ENCODE peak calls at places on chromosomes 2 and 18, in ten cellular contexts. One of them, this sample, is unnamed.

GRCh38 chr2:131521961-131522781 is 5.5 kb upstream of the CCDC74A start:
- DNase-seq in Peyer's patch: peak
- DNase-seq in gastrocnemius medialis: no peak
- DNase-seq in B cell: no peak
- DNase-seq in AG04450: no peak
- DNase-seq in astrocyte of the cerebellum: no peak
- DNase-seq in nephron progenitor cell: no peak
- DNase-seq in testis: peak
- DNase-seq in GM06990: no peak
- DNase-seq in CD8-positive, alpha-beta T cell: no peak
- DNase-seq in this sample: no peak

GRCh38 chr2:232884549-232885263 is 14.6 kb downstream of the SNORC start:
- DNase-seq in AG04450: no peak
- DNase-seq in B cell: no peak
- DNase-seq in testis: no peak
- DNase-seq in nephron progenitor cell: no peak
- DNase-seq in Peyer's patch: no peak
- DNase-seq in gastrocnemius medialis: no peak
- DNase-seq in CD8-positive, alpha-beta T cell: no peak
- DNase-seq in astrocyte of the cerebellum: no peak
- DNase-seq in GM06990: no peak
- DNase-seq in this sample: no peak

GRCh38 chr2:148812306-148812705 is 62.7 kb upstream of the KIF5C start:
- DNase-seq in Peyer's patch: no peak
- DNase-seq in CD8-positive, alpha-beta T cell: no peak
- DNase-seq in astrocyte of the cerebellum: peak
- DNase-seq in GM06990: no peak
- DNase-seq in nephron progenitor cell: no peak
- DNase-seq in B cell: no peak
- DNase-seq in testis: peak
- DNase-seq in AG04450: no peak
- DNase-seq in gastrocnemius medialis: no peak
- DNase-seq in this sample: no peak

GRCh38 chr2:234169676-234170075 is 119.2 kb downstream of the SPP2 start:
- DNase-seq in CD8-positive, alpha-beta T cell: no peak
- DNase-seq in GM06990: no peak
- DNase-seq in AG04450: no peak
- DNase-seq in testis: no peak
- DNase-seq in nephron progenitor cell: no peak
- DNase-seq in gastrocnemius medialis: no peak
- DNase-seq in Peyer's patch: no peak
- DNase-seq in B cell: no peak
- DNase-seq in astrocyte of the cerebellum: no peak
- DNase-seq in this sample: no peak

GRCh38 chr18:45252474-45252873 is 362.8 kb upstream of the SLC14A2 start:
- DNase-seq in AG04450: no peak
- DNase-seq in Peyer's patch: no peak
- DNase-seq in gastrocnemius medialis: no peak
- DNase-seq in nephron progenitor cell: no peak
- DNase-seq in CD8-positive, alpha-beta T cell: no peak
- DNase-seq in testis: no peak
- DNase-seq in GM06990: no peak
- DNase-seq in B cell: no peak
- DNase-seq in astrocyte of the cerebellum: no peak
- DNase-seq in this sample: no peak

GRCh38 chr2:231319867-231320266 is 75.6 kb upstream of the B3GNT7 start:
- DNase-seq in AG04450: no peak
- DNase-seq in Peyer's patch: no peak
- DNase-seq in gastrocnemius medialis: no peak
- DNase-seq in nephron progenitor cell: no peak
- DNase-seq in astrocyte of the cerebellum: no peak
- DNase-seq in B cell: no peak
- DNase-seq in testis: no peak
- DNase-seq in GM06990: no peak
- DNase-seq in CD8-positive, alpha-beta T cell: no peak
- DNase-seq in this sample: no peak

GRCh38 chr2:15665067-15665942 is 73.6 kb downstream of the DDX1 start:
- DNase-seq in GM06990: no peak
- DNase-seq in Peyer's patch: no peak
- DNase-seq in B cell: no peak
- DNase-seq in gastrocnemius medialis: no peak
- DNase-seq in astrocyte of the cerebellum: no peak
- DNase-seq in nephron progenitor cell: no peak
- DNase-seq in testis: no peak
- DNase-seq in CD8-positive, alpha-beta T cell: no peak
- DNase-seq in AG04450: no peak
- DNase-seq in this sample: no peak

GRCh38 chr2:69102234-69102633 is 89.3 kb downstream of the ANTXR1 start:
- DNase-seq in nephron progenitor cell: no peak
- DNase-seq in testis: no peak
- DNase-seq in GM06990: no peak
- DNase-seq in astrocyte of the cerebellum: no peak
- DNase-seq in AG04450: no peak
- DNase-seq in B cell: no peak
- DNase-seq in CD8-positive, alpha-beta T cell: no peak
- DNase-seq in gastrocnemius medialis: no peak
- DNase-seq in Peyer's patch: no peak
- DNase-seq in this sample: no peak

GRCh38 chr2:96325038-96325883 is at the start of gene ITPRIPL1:
- DNase-seq in CD8-positive, alpha-beta T cell: peak
- DNase-seq in B cell: peak
- DNase-seq in Peyer's patch: no peak
- DNase-seq in nephron progenitor cell: peak
- DNase-seq in GM06990: peak
- DNase-seq in AG04450: no peak
- DNase-seq in astrocyte of the cerebellum: no peak
- DNase-seq in gastrocnemius medialis: no peak
- DNase-seq in testis: no peak
- DNase-seq in this sample: no peak

GRCh38 chr2:236968101-236968886 is 117.4 kb upstream of the COPS8 start:
- DNase-seq in GM06990: no peak
- DNase-seq in AG04450: no peak
- DNase-seq in Peyer's patch: peak
- DNase-seq in astrocyte of the cerebellum: no peak
- DNase-seq in nephron progenitor cell: no peak
- DNase-seq in B cell: no peak
- DNase-seq in gastrocnemius medialis: no peak
- DNase-seq in CD8-positive, alpha-beta T cell: peak
- DNase-seq in testis: no peak
- DNase-seq in this sample: no peak

GRCh38 chr2:121591199-121591598 is 58.1 kb downstream of the CLASP1 start:
- DNase-seq in CD8-positive, alpha-beta T cell: no peak
- DNase-seq in gastrocnemius medialis: no peak
- DNase-seq in B cell: no peak
- DNase-seq in AG04450: no peak
- DNase-seq in GM06990: no peak
- DNase-seq in astrocyte of the cerebellum: no peak
- DNase-seq in testis: no peak
- DNase-seq in Peyer's patch: no peak
- DNase-seq in nephron progenitor cell: no peak
- DNase-seq in this sample: no peak

GRCh38 chr18:70461323-70462077 is 172.7 kb downstream of the SOCS6 start:
- DNase-seq in astrocyte of the cerebellum: no peak
- DNase-seq in nephron progenitor cell: no peak
- DNase-seq in Peyer's patch: no peak
- DNase-seq in gastrocnemius medialis: no peak
- DNase-seq in AG04450: no peak
- DNase-seq in GM06990: no peak
- DNase-seq in CD8-positive, alpha-beta T cell: no peak
- DNase-seq in testis: no peak
- DNase-seq in B cell: no peak
- DNase-seq in this sample: no peak

GRCh38 chr18:70462078-70462439 is 173.2 kb downstream of the SOCS6 start:
- DNase-seq in astrocyte of the cerebellum: no peak
- DNase-seq in GM06990: no peak
- DNase-seq in AG04450: no peak
- DNase-seq in nephron progenitor cell: no peak
- DNase-seq in Peyer's patch: no peak
- DNase-seq in gastrocnemius medialis: no peak
- DNase-seq in CD8-positive, alpha-beta T cell: no peak
- DNase-seq in testis: no peak
- DNase-seq in B cell: no peak
- DNase-seq in this sample: no peak

GRCh38 chr18:70468861-70469570 is 180.2 kb downstream of the SOCS6 start:
- DNase-seq in Peyer's patch: no peak
- DNase-seq in nephron progenitor cell: no peak
- DNase-seq in B cell: no peak
- DNase-seq in testis: peak
- DNase-seq in GM06990: no peak
- DNase-seq in gastrocnemius medialis: no peak
- DNase-seq in AG04450: no peak
- DNase-seq in CD8-positive, alpha-beta T cell: no peak
- DNase-seq in astrocyte of the cerebellum: no peak
- DNase-seq in this sample: no peak

GRCh38 chr18:70463085-70463484 is 174.2 kb downstream of the SOCS6 start:
- DNase-seq in CD8-positive, alpha-beta T cell: no peak
- DNase-seq in B cell: no peak
- DNase-seq in AG04450: no peak
- DNase-seq in GM06990: no peak
- DNase-seq in Peyer's patch: no peak
- DNase-seq in gastrocnemius medialis: no peak
- DNase-seq in nephron progenitor cell: no peak
- DNase-seq in testis: no peak
- DNase-seq in astrocyte of the cerebellum: no peak
- DNase-seq in this sample: no peak

GRCh38 chr18:70464343-70465114 is 175.7 kb downstream of the SOCS6 start:
- DNase-seq in Peyer's patch: peak
- DNase-seq in astrocyte of the cerebellum: peak
- DNase-seq in B cell: peak
- DNase-seq in gastrocnemius medialis: peak
- DNase-seq in GM06990: peak
- DNase-seq in nephron progenitor cell: peak
- DNase-seq in testis: peak
- DNase-seq in AG04450: no peak
- DNase-seq in CD8-positive, alpha-beta T cell: peak
- DNase-seq in this sample: no peak
- TF ChIP-seq CTCF in Peyer's patch: no peak
- TF ChIP-seq CTCF in astrocyte of the cerebellum: peak
- TF ChIP-seq CTCF in B cell: no peak
- TF ChIP-seq CTCF in gastrocnemius medialis: peak
- TF ChIP-seq CTCF in GM06990: no peak
- TF ChIP-seq CTCF in nephron progenitor cell: peak
- TF ChIP-seq CTCF in testis: peak
- TF ChIP-seq CTCF in AG04450: peak
- TF ChIP-seq CTCF in CD8-positive, alpha-beta T cell: no peak
- TF ChIP-seq CTCF in this sample: peak

DNA sequence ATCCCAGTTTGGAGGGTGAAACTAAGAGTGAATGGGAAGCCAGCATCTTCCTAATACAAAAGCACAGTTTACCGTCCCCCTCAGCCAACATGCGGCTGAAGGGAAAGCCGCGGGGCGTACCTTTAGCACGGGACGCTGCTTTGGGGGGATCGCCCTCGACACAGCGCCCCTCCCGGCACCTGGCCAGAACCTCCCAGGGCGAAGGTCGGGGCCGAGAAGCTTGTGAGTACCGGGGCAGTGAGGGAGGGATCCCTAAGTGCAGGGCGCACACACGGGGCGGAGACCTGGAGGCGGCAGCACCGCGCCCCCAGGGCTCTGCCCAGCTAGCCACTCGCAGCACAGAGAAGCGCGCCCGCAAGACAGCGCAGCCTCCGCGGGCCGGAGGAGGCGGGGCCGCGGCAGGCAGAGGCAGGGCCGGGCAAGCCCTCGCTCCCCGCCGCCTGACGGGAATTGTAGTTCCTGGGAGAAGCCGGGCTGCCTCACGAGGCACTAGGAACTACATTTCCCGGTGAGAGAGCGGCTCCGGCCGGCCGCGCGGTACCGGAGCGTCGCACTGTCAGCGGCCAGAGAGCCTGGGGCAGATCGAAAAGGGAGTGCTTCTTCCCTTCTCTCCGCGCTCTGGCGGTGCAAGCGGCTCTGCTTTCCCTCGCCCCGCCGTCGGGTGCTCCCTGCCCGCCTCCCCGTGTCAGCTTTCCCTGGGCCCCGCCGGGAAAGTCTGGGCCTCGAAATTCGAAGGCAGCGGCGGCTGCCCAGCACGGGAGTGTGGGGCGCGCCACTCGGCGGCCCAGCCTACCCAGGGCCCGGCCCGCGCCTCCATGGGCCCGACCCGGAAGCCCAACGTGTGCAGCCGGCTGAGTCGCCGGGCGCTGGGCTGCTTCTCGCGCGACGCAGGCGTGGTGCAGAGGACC is at the start of the genes DCAF17 and METTL8:
- DNase-seq in Peyer's patch: peak
- DNase-seq in CD8-positive, alpha-beta T cell: peak
- DNase-seq in B cell: peak
- DNase-seq in testis: peak
- DNase-seq in nephron progenitor cell: peak
- DNase-seq in GM06990: peak
- DNase-seq in astrocyte of the cerebellum: peak
- DNase-seq in gastrocnemius medialis: peak
- DNase-seq in AG04450: peak
- DNase-seq in this sample: peak
- TF ChIP-seq CTCF in Peyer's patch: peak
- TF ChIP-seq CTCF in CD8-positive, alpha-beta T cell: peak
- TF ChIP-seq CTCF in B cell: peak
- TF ChIP-seq CTCF in testis: peak
- TF ChIP-seq CTCF in nephron progenitor cell: peak
- TF ChIP-seq CTCF in GM06990: peak
- TF ChIP-seq CTCF in astrocyte of the cerebellum: peak
- TF ChIP-seq CTCF in gastrocnemius medialis: peak
- TF ChIP-seq CTCF in AG04450: peak
- TF ChIP-seq CTCF in this sample: peak

DNA sequence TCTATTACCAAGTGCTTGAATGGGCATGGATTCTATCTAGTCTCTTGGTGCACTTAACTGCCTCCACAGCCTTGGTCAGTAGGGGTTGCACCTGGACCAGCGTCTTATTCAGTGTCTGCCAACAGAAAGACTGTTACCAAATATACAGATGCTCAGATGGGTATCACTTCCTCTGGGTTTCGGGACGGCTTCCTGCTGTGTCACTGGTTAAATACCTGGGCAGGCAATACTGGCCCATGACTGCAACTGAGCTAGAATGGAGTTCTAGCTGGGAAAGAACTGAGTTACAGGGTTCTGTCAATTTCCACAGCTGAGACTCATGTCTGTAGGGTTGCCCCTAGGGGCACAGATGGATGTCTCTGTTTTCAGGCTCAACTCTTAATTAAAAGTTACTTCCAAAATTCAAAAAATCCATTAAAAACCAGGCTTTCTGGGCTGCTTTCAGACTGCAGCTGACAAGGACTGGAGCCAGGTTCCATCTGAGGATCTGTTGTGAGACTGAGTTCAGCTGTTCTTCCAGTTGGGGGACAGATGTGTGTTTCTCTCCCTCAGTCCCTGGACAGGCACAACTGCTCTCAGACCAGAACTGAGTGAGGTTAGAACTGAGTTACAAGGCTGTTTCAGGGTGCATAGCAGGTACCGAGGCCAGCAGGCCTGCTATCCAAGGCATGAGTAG is 789.6 kb upstream of the SLC8A1 start:
- DNase-seq in Peyer's patch: no peak
- DNase-seq in gastrocnemius medialis: no peak
- DNase-seq in B cell: no peak
- DNase-seq in testis: no peak
- DNase-seq in CD8-positive, alpha-beta T cell: no peak
- DNase-seq in GM06990: no peak
- DNase-seq in nephron progenitor cell: no peak
- DNase-seq in AG04450: no peak
- DNase-seq in astrocyte of the cerebellum: no peak
- DNase-seq in this sample: no peak
- TF ChIP-seq CTCF in Peyer's patch: no peak
- TF ChIP-seq CTCF in gastrocnemius medialis: no peak
- TF ChIP-seq CTCF in B cell: no peak
- TF ChIP-seq CTCF in testis: no peak
- TF ChIP-seq CTCF in CD8-positive, alpha-beta T cell: no peak
- TF ChIP-seq CTCF in GM06990: no peak
- TF ChIP-seq CTCF in nephron progenitor cell: no peak
- TF ChIP-seq CTCF in AG04450: no peak
- TF ChIP-seq CTCF in astrocyte of the cerebellum: no peak
- TF ChIP-seq CTCF in this sample: no peak

GRCh38 chr2:33673937-33674336 is 74.8 kb upstream of the FAM98A start:
- DNase-seq in astrocyte of the cerebellum: no peak
- DNase-seq in B cell: no peak
- DNase-seq in GM06990: no peak
- DNase-seq in gastrocnemius medialis: no peak
- DNase-seq in CD8-positive, alpha-beta T cell: no peak
- DNase-seq in nephron progenitor cell: no peak
- DNase-seq in AG04450: no peak
- DNase-seq in Peyer's patch: no peak
- DNase-seq in testis: no peak
- DNase-seq in this sample: no peak
- TF ChIP-seq CTCF in astrocyte of the cerebellum: peak
- TF ChIP-seq CTCF in B cell: no peak
- TF ChIP-seq CTCF in GM06990: peak
- TF ChIP-seq CTCF in gastrocnemius medialis: peak
- TF ChIP-seq CTCF in CD8-positive, alpha-beta T cell: no peak
- TF ChIP-seq CTCF in nephron progenitor cell: peak
- TF ChIP-seq CTCF in AG04450: no peak
- TF ChIP-seq CTCF in Peyer's patch: no peak
- TF ChIP-seq CTCF in testis: peak
- TF ChIP-seq CTCF in this sample: no peak

This sample was measured in AG04449.